ENCODE peak calls at places on chromosomes 4 and X, in six cellular contexts. Y, Z, J, B, E and K are unnamed samples.
A peak's percentile ranks its signal among the peaks of the same experiment; 100 is the strongest.

GRCh38 chr4:82509029-82509428 is 52.8 kb downstream of the TMEM150C start:
- DNase-seq in Y (no peak), Z (no peak), J (no peak), B (no peak), E (no peak), K (no peak)

GRCh38 chr4:89535251-89535650 is 227.7 kb upstream of the GPRIN3 start:
- DNase-seq in Y (no peak), Z (no peak), J (no peak), B (no peak), E (no peak), K (no peak)

GRCh38 chr4:114364857-114365256 is 233.8 kb upstream of the UGT8 start:
- DNase-seq in Y (no peak), Z (no peak), J (no peak), B (no peak), E (no peak), K (no peak)

GRCh38 chr4:87632469-87632868 is 17.6 kb upstream of the DMP1 start:
- DNase-seq in Y (peak; percentile 4), Z (no peak), J (no peak), B (no peak), E (no peak), K (no peak)

GRCh38 chr4:106238819-106239420 is 77.1 kb downstream of the TBCK start:
- DNase-seq in Y (peak; percentile 47), Z (no peak), J (no peak), B (peak; percentile 61), E (peak; percentile 47), K (peak; percentile 21)

GRCh38 chr4:74618659-74619058 is 173.7 kb downstream of the AREG start:
- DNase-seq in Y (no peak), Z (no peak), J (no peak), B (no peak), E (no peak), K (no peak)

GRCh38 chrX:78595901-78596502 is 63.1 kb downstream of the RTL3 start:
- DNase-seq in Y (no peak), Z (no peak), J (no peak), B (no peak), E (peak; percentile 47), K (no peak)

GRCh38 chr4:165606465-165607205 is 227.8 kb downstream of the CPE start:
- DNase-seq in Y (no peak), Z (no peak), J (no peak), B (no peak), E (no peak), K (no peak)

GRCh38 chr4:114217150-114217817 is 237.8 kb upstream of the ARSJ start:
- DNase-seq in Y (no peak), Z (no peak), J (no peak), B (no peak), E (no peak), K (peak; percentile 14)

GRCh38 chrX:350534-351321 is 32.1 kb upstream of the GTPBP6 start:
- DNase-seq in Y (no peak), Z (no peak), J (no peak), B (no peak), E (peak; percentile 48), K (no peak)
- TF ChIP-seq GABPA in Y (no peak), Z (no peak), J (no peak), B (no peak), E (no peak), K (no peak)

GRCh38 chr4:53813991-53814390 is 222.7 kb upstream of the LNX1 start:
- DNase-seq in Y (no peak), Z (no peak), J (no peak), B (no peak), E (no peak), K (peak; percentile 4)

GRCh38 chr4:53816561-53816960 is 225.3 kb upstream of the LNX1 start:
- DNase-seq in Y (no peak), Z (no peak), J (no peak), B (no peak), E (no peak), K (no peak)

GRCh38 chr4:53821179-53821851 is 230.0 kb upstream of the LNX1 start:
- DNase-seq in Y (no peak), Z (no peak), J (no peak), B (no peak), E (no peak), K (no peak)

DNA sequence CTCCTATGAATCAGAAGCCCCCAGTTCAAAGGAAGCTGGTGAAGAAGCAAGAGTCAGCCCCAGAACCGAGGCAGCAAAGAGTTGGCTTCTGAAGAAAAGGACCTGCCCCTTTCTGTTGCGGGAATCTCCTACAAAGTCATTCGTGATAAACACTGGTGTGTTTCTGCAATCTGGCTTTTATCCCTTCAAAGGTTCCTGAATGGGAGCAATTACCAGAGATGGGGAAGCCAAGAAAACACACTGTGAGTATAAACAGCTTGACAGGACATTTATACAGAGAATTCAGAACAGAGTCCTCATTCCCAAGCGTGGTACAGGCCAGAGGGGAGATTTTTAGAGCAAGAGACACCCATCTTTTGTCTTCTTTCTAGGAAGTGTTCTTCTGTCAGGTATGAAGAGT is 226.8 kb upstream of the LNX1 start:
- DNase-seq in Y (no peak), Z (no peak), J (no peak), B (no peak), E (no peak), K (no peak)
- TF ChIP-seq GABPA in Y (no peak), Z (no peak), J (no peak), B (no peak), E (no peak), K (no peak)

DNA sequence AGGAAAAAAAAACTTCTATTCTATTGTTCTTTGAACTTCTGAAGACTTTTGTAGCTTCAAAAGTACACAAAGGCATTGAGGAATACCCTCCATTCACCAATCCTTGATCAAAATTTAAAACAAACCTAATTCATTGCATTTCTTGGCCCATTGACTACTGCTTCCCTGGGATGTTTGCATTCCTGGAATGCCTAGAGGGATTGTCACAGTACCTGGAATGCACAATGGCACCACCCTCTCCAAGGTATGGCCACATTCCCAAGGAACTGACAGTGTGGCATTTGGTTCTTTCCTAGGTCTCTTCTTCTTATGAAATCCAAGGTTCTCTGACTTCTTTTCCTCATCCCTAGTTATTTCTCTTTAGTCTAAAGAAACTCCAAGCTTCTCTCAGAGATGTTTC is 600.7 kb downstream of the CCSER1 start:
- DNase-seq in Y (no peak), Z (no peak), J (no peak), B (no peak), E (no peak), K (no peak)
- TF ChIP-seq GABPA in Y (no peak), Z (no peak), J (no peak), B (no peak), E (no peak), K (no peak)

GRCh38 chr4:179867300-179867878 is 2375.8 kb upstream of the TENM3 start:
- DNase-seq in Y (peak; percentile 13), Z (peak; percentile 17), J (peak; percentile 16), B (peak; percentile 66), E (peak; percentile 88), K (peak; percentile 56)
- TF ChIP-seq GABPA in Y (no peak), Z (no peak), J (no peak), B (no peak), E (no peak), K (no peak)

GRCh38 chrX:109199726-109200125 is 282.2 kb downstream of the GUCY2F start:
- DNase-seq in Y (no peak), Z (no peak), J (no peak), B (no peak), E (no peak), K (no peak)
- TF ChIP-seq GABPA in Y (no peak), Z (no peak), J (no peak), B (no peak), E (no peak), K (no peak)

GRCh38 chrX:12241026-12241425 is 102.8 kb downstream of the FRMPD4 start:
- DNase-seq in Y (no peak), Z (no peak), J (no peak), B (no peak), E (no peak), K (no peak)
- TF ChIP-seq GABPA in Y (no peak), Z (no peak), J (no peak), B (no peak), E (no peak), K (no peak)

DNA sequence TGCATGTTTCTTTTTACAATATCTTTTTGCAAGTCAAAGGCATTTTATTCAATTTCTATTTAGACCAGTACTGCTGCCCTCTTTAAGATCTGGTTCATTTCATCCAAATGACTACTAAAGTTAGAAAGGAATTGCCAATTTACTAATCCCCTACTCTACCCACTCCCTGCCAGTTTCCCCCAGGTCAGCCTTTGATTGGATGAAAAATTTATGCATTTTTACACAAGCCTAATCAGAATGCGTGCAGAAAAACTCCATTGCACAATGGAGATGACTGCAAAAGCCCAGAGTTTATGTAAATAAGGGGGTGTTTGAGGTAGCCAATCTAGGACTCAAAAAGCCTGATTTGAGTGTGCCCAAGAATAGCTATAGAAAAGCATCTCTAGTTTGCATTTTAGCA is 310.6 kb downstream of the PABPC4L start:
- DNase-seq in Y (no peak), Z (no peak), J (no peak), B (no peak), E (no peak), K (no peak)
- TF ChIP-seq GABPA in Y (no peak), Z (no peak), J (no peak), B (no peak), E (no peak), K (no peak)

GRCh38 chrX:68550193-68550592 is 51.3 kb downstream of the YIPF6 start:
- DNase-seq in Y (no peak), Z (no peak), J (no peak), B (no peak), E (no peak), K (no peak)
- TF ChIP-seq GABPA in Y (no peak), Z (no peak), J (no peak), B (no peak), E (no peak), K (no peak)

DNA sequence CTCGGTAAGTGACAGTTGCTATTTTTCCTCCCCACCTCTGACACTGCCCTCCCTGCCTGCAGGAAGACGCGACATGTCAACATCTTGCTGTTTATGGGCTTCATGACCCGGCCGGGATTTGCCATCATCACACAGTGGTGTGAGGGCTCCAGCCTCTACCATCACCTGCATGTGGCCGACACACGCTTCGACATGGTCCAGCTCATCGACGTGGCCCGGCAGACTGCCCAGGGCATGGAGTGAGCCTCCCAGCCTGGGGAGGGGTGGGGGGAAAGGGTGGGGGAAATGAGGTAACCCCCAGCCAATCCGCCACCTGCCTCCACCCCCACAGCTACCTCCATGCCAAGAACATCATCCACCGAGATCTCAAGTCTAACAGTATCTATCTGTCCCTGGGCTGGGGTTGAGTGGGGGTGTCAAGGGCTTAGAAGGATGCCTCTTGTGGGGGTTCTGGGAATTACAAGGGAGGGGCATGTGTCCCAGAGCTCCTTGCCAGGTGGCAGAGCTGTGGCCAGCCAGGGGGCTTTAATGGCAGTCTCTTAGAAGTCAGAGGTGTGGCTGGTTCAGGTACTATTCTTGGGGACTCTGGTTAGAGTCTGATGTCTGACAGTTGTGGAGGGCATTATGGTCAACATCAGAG is 7.8 kb downstream of the ARAF start:
- DNase-seq in Y (peak; percentile 43), Z (no peak), J (no peak), B (peak; percentile 16), E (peak; percentile 59), K (peak; percentile 68)
- TF ChIP-seq GABPA in Y (no peak), Z (no peak), J (no peak), B (no peak), E (no peak), K (no peak)

DNA sequence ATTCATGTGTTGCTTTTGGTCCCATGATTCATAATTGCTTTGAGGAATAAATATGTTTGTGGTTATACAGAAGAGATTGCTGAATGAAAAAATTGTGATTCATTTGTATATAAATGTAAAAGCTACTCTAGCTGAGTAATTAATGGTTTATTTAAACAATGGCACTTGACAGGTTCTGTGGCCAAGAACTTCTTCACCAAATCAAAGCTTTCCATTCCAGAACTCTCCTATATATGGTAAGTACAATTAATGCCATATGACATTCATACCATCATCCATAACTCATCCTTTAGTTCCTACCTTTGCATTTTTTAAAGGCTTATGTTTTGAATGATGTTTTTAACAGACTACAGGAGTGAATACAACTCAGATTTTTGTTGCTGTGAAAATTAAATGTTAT is 105.8 kb downstream of the REPS2 start:
- DNase-seq in Y (no peak), Z (no peak), J (no peak), B (no peak), E (no peak), K (no peak)
- TF ChIP-seq GABPA in Y (no peak), Z (no peak), J (no peak), B (no peak), E (no peak), K (no peak)